ENCODE peak calls at places on chromosomes 3 and 15, in six cellular contexts. Y, H, X, V, R and U are unnamed samples.

GRCh38 chr3:171694888-171695287 is 115.4 kb downstream of the PLD1 start:
- DNase-seq in R (no peak), H (no peak), X (no peak), V (no peak), Y (no peak), U (no peak)

GRCh38 chr15:28021281-28022039 is 77.7 kb downstream of the OCA2 start:
- DNase-seq in Y (no peak), H (peak; percentile 88), V (no peak), R (peak; percentile 93), X (no peak), U (peak; percentile 68)

GRCh38 chr15:66646308-66646707 is 55.7 kb upstream of the SMAD6 start:
- DNase-seq in Y (no peak), R (no peak), H (peak; percentile 74), X (no peak), V (no peak), U (no peak)

GRCh38 chr3:55127565-55127964 is 199.7 kb upstream of the LRTM1 start:
- DNase-seq in Y (no peak), H (no peak), R (no peak), V (no peak), X (no peak), U (no peak)

GRCh38 chr15:58758141-58758540 is 8.6 kb upstream of the ADAM10 start:
- DNase-seq in Y (no peak), H (no peak), V (no peak), R (peak; percentile 51), X (no peak), U (no peak)

GRCh38 chr3:194161181-194162045 is 25.5 kb downstream of the HES1 start:
- DNase-seq in X (no peak), H (no peak), Y (no peak), V (no peak), R (peak; percentile 59), U (no peak)

GRCh38 chr3:175777965-175778364 is 918.8 kb downstream of the NAALADL2 start:
- DNase-seq in V (no peak), Y (no peak), X (no peak), H (no peak), R (no peak), U (no peak)

GRCh38 chr3:117645561-117646242 is 936.1 kb downstream of the TUSC7 start:
- DNase-seq in H (no peak), R (no peak), X (no peak), Y (no peak), V (no peak), U (no peak)

GRCh38 chr15:74461847-74462511 is 1.0 kb upstream of the UBL7 start:
- DNase-seq in H (no peak), R (no peak), V (no peak), Y (no peak), X (no peak), U (no peak)

GRCh38 chr3:171225698-171226097 is 199.2 kb upstream of the SLC2A2 start:
- DNase-seq in R (no peak), X (no peak), Y (no peak), V (no peak), H (no peak), U (no peak)

GRCh38 chr3:134614955-134615354 is 35.9 kb downstream of the KY start:
- DNase-seq in R (no peak), H (no peak), X (no peak), Y (no peak), V (no peak), U (no peak)

GRCh38 chr3:121463745-121464144 is 82.0 kb downstream of the POLQ start:
- DNase-seq in X (no peak), V (no peak), R (no peak), H (no peak), Y (no peak), U (no peak)
- H3K36me3 ChIP-seq in X (no peaks in the 10 kb centered on the region), V (no peaks in the 10 kb centered on the region), R (no peaks in the 10 kb centered on the region), H (no peaks in the 10 kb centered on the region), Y (no peaks in the 10 kb centered on the region), U (no peaks in the 10 kb centered on the region)

GRCh38 chr3:48897401-48898376 is 993 bp downstream of the SLC25A20 start:
- DNase-seq in V (no peak), R (no peak), H (no peak), Y (no peak), X (no peak), U (no peak)
- H3K4me3 ChIP-seq in V (peak overlapping the region; percentile 74), R (peak overlapping the region; percentile 13), H (peak overlapping the region; percentile 35), Y (peak overlapping the region; percentile 91), X (peak overlapping the region; percentile 78), U (peak overlapping the region; percentile 44)

DNA sequence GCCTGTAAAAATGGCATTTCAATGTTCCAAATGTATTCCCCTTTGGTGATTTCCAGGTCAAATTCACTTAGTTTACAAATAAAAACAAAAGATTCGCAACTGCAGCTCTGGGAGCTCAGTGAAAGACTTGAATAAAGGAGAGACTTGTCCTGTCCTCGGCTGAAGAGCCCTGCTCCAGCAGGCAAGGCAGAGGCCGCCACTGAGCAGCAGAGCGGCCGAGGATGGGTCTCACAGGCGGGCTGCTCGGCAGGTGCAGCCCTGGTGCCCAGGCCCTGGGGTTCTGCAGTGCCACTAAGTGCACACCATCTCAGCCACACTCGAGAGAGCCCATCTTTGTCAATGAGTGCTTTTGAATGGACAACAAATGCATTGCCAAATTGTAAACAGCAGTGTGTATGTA is 856.2 kb downstream of the AGBL1 start:
- DNase-seq in V (no peak), X (no peak), H (no peak), Y (no peak), R (no peak), U (no peak)
- H3K9me3 ChIP-seq in V (no peaks in the 10 kb centered on the region), X (no peaks in the 10 kb centered on the region), H (no peaks in the 10 kb centered on the region), Y (no peaks in the 10 kb centered on the region), R (no peaks in the 10 kb centered on the region), U (no peaks in the 10 kb centered on the region)

GRCh38 chr15:41020311-41020710 is 67.0 kb downstream of the CHAC1 start:
- DNase-seq in H (no peak), V (no peak), X (no peak), R (no peak), Y (no peak), U (no peak)

GRCh38 chr15:41020829-41021228 is 67.6 kb downstream of the CHAC1 start:
- DNase-seq in Y (no peak), V (no peak), H (no peak), X (no peak), R (no peak), U (no peak)

GRCh38 chr15:41018534-41018933 is 65.3 kb downstream of the CHAC1 start:
- DNase-seq in R (peak; percentile 35), Y (no peak), V (no peak), X (no peak), H (no peak), U (no peak)

GRCh38 chr15:41017051-41017735 is 63.9 kb downstream of the CHAC1 start:
- DNase-seq in V (no peak), X (no peak), R (no peak), Y (no peak), H (no peak), U (no peak)

DNA sequence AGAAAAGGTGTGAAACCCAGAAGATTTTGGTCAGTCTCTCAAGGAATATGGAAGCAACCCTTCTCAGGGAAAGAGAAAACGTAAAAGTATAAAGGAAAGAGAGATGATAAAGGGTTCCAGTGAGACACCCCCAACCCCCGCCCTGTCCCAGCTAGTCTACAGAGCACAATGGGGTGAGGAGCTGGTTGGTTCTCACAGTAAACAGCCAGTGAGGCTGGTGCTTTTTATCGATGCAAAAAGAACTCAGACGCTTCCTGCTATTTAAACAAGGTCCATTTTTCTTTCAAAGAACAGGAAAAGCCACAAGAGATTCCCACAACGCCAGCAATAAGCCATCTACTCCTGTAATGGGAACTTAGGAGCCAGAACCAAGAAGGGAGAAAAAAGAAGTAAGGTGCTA is 65.9 kb downstream of the CHAC1 start:
- DNase-seq in R (no peak), V (no peak), H (no peak), Y (no peak), X (no peak), U (no peak)
- H3K36me3 ChIP-seq in R (no peaks in the 10 kb centered on the region), V (peaks cover 38% of the 10 kb centered on the region), H (no peaks in the 10 kb centered on the region), Y (peaks cover 65% of the 10 kb centered on the region), X (peaks cover 64% of the 10 kb centered on the region), U (no peaks in the 10 kb centered on the region)

DNA sequence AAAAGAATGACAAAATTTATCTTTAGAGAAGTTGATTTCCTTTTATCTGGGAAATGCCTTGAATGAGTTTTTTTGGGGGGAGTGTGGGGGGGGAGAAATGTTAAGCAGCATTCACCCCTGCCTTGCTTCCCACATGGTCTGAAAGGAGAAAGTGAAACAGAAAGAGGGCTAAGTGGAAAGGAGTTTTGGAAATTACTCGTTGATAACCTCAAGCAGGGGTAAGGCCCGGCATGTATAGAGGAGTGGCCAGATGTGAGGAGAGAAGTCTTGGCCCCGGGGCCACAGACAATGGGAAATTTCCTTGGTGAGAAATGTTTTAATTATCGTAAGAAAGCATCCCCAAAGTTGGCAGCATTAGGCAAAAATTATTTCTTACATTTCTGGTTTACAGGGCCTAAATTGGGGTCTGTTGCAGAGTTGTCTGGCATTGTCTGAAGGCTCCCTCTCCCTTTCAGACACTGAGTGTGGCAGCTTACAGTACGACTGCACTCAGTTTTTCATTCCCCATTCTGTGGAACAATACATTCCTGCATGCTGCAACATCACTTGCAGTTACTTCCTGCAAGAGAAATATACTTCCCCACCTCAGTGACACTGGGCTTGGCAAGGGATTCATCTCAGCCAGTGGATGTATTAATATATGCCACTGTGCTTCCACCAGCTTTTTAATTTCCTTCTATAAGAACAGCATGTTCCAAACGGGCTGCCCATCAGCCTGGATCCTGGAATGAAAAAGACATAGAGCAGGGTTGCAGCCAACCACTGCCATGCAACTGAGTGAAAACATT is 23.3 kb downstream of the B3GALNT1 start:
- DNase-seq in R (no peak), H (no peak), V (no peak), Y (no peak), X (no peak), U (no peak)
- H3K4me3 ChIP-seq in R (no peak overlapping the region), H (no peak overlapping the region), V (no peak overlapping the region), Y (no peak overlapping the region), X (no peak overlapping the region), U (no peak overlapping the region)

DNA sequence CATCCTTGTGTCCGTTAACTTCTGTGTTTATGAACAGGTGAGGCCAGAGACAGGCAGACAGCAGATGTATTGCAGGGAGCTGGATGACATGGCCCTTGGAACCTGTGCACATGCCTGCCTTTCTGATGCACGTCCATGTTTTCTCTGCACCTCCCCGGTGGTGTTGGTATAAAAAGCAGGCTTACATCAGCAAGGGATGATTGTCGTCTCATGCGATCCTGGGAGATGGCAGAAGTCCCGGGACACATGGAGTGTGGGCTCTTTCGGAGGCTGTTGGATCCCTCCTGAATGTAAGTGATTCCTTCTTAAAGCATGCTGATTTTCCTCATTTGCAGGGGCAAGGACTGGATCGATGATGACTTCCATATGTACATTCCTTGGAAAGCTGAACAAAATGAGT is 134.8 kb downstream of the SNRPN start:
- DNase-seq in H (no peak), V (no peak), Y (no peak), X (no peak), R (no peak), U (no peak)
- H3K9me3 ChIP-seq in H (peaks cover 23% of the 10 kb centered on the region), V (peaks cover 52% of the 10 kb centered on the region), Y (peaks cover 55% of the 10 kb centered on the region), X (peaks cover 2% of the 10 kb centered on the region), R (no peaks in the 10 kb centered on the region), U (peaks cover 99% of the 10 kb centered on the region)